ENCODE peak calls at places on chromosomes 4 and X, in four cellular contexts. One of them, this sample, is unnamed.

GRCh38 chr4:24511371-24512063 is 72.8 kb downstream of the DHX15 start:
- DNase-seq in iPS-NIHi11: peak
- DNase-seq in non-pigmented ciliary epithelial cell: peak
- DNase-seq in putamen: peak
- DNase-seq in this sample: no peak

GRCh38 chrX:136754641-136755040 is 26.1 kb downstream of the ARHGEF6 start:
- DNase-seq in iPS-NIHi11: peak
- DNase-seq in non-pigmented ciliary epithelial cell: no peak
- DNase-seq in putamen: no peak
- DNase-seq in this sample: no peak

GRCh38 chr4:116599859-116600258 is 485.5 kb downstream of the TRAM1L1 start:
- DNase-seq in iPS-NIHi11: peak
- DNase-seq in non-pigmented ciliary epithelial cell: no peak
- DNase-seq in putamen: no peak
- DNase-seq in this sample: no peak

GRCh38 chr4:164571593-164572385 is 182.1 kb upstream of the SMIM31 start:
- DNase-seq in iPS-NIHi11: no peak
- DNase-seq in non-pigmented ciliary epithelial cell: no peak
- DNase-seq in putamen: no peak
- DNase-seq in this sample: no peak

GRCh38 chrX:9912341-9912740 is 54.8 kb upstream of the CLDN34 start:
- DNase-seq in iPS-NIHi11: peak
- DNase-seq in non-pigmented ciliary epithelial cell: no peak
- DNase-seq in putamen: no peak
- DNase-seq in this sample: peak

GRCh38 chrX:107747596-107748161 is 27.9 kb downstream of the TSC22D3 start:
- DNase-seq in iPS-NIHi11: no peak
- DNase-seq in non-pigmented ciliary epithelial cell: no peak
- DNase-seq in putamen: no peak
- DNase-seq in this sample: no peak

GRCh38 chrX:115147220-115147619 is 42.0 kb upstream of the RBMXL3 start:
- DNase-seq in iPS-NIHi11: no peak
- DNase-seq in non-pigmented ciliary epithelial cell: no peak
- DNase-seq in putamen: peak
- DNase-seq in this sample: peak

GRCh38 chrX:98380106-98380505 is 1496.4 kb downstream of the RPA4 start:
- DNase-seq in iPS-NIHi11: peak
- DNase-seq in non-pigmented ciliary epithelial cell: no peak
- DNase-seq in putamen: no peak
- DNase-seq in this sample: no peak

GRCh38 chr4:138460477-138460876 is 218.3 kb upstream of the SLC7A11 start:
- DNase-seq in iPS-NIHi11: no peak
- DNase-seq in non-pigmented ciliary epithelial cell: no peak
- DNase-seq in putamen: no peak
- DNase-seq in this sample: no peak

GRCh38 chr4:82097504-82097903 is 276.3 kb downstream of the HNRNPD start:
- DNase-seq in iPS-NIHi11: no peak
- DNase-seq in non-pigmented ciliary epithelial cell: no peak
- DNase-seq in putamen: no peak
- DNase-seq in this sample: no peak

GRCh38 chr4:180152831-180153230 is 2090.4 kb upstream of the TENM3 start:
- DNase-seq in iPS-NIHi11: no peak
- DNase-seq in non-pigmented ciliary epithelial cell: no peak
- DNase-seq in putamen: no peak
- DNase-seq in this sample: no peak

GRCh38 chrX:82237328-82237727 is 1035.4 kb downstream of the SH3BGRL start:
- DNase-seq in iPS-NIHi11: no peak
- DNase-seq in non-pigmented ciliary epithelial cell: no peak
- DNase-seq in putamen: no peak
- DNase-seq in this sample: no peak

GRCh38 chrX:149881081-149881711 is at the start of gene MAGEA8:
- DNase-seq in iPS-NIHi11: peak
- DNase-seq in non-pigmented ciliary epithelial cell: no peak
- DNase-seq in putamen: no peak
- DNase-seq in this sample: no peak

GRCh38 chr4:112147697-112148096 is 2.4 kb downstream of the FAM241A start:
- DNase-seq in iPS-NIHi11: no peak
- DNase-seq in non-pigmented ciliary epithelial cell: no peak
- DNase-seq in putamen: no peak
- DNase-seq in this sample: no peak

GRCh38 chr4:82790060-82790660 is 8.4 kb downstream of the SCD5 start:
- DNase-seq in iPS-NIHi11: no peak
- DNase-seq in non-pigmented ciliary epithelial cell: no peak
- DNase-seq in putamen: no peak
- DNase-seq in this sample: no peak

GRCh38 chr4:148782284-148782683 is 340.1 kb upstream of the NR3C2 start:
- DNase-seq in iPS-NIHi11: peak
- DNase-seq in non-pigmented ciliary epithelial cell: no peak
- DNase-seq in putamen: no peak
- DNase-seq in this sample: no peak